ENCODE peak calls at places on chromosomes 4 and X, in nine cellular contexts. Z, M, C, S, F, I, P, L and Q are unnamed samples.

GRCh38 chrX:83004012-83004411 is 504.1 kb upstream of the POU3F4 start:
- DNase-seq in Z (no peak), M (no peak), C (no peak), S (no peak), F (no peak), I (no peak), P (no peak), L (no peak), Q (no peak)

GRCh38 chrX:74421181-74422028 is at the start of gene SLC16A2:
- DNase-seq in Z (peak; percentile 77), M (peak; percentile 19), C (peak; percentile 62), S (peak; percentile 52), F (peak; percentile 78), I (no peak), P (peak; percentile 83), L (peak; percentile 32), Q (peak; percentile 56)

GRCh38 chrX:106862972-106863688 is 40.0 kb downstream of the RIPPLY1 start:
- DNase-seq in Z (no peak), M (peak; percentile 18), C (peak; percentile 1), S (no peak), F (no peak), I (no peak), P (peak; percentile 29), L (peak; percentile 3), Q (peak; percentile 0)

GRCh38 chr4:34250562-34250961 is 1993.8 kb downstream of the ARAP2 start:
- DNase-seq in Z (no peak), M (no peak), C (no peak), S (no peak), F (no peak), I (no peak), P (no peak), L (no peak), Q (no peak)

GRCh38 chrX:152989292-152989658 is 4.6 kb downstream of the PNMA5 start:
- DNase-seq in Z (no peak), M (no peak), C (no peak), S (no peak), F (no peak), I (no peak), P (no peak), L (no peak), Q (no peak)

GRCh38 chr4:137422666-137423065 is 109.6 kb downstream of the PCDH18 start:
- DNase-seq in Z (no peak), M (no peak), C (no peak), S (no peak), F (no peak), I (no peak), P (no peak), L (no peak), Q (no peak)

GRCh38 chr4:134687646-134688628 is 486.3 kb upstream of the PABPC4L start:
- DNase-seq in Z (no peak), M (no peak), C (no peak), S (no peak), F (no peak), I (no peak), P (no peak), L (no peak), Q (no peak)

GRCh38 chrX:69493193-69493592 is 10.9 kb upstream of the NALF2 start:
- DNase-seq in Z (no peak), M (peak; percentile 29), C (peak; percentile 31), S (no peak), F (no peak), I (peak; percentile 1), P (peak; percentile 69), L (peak; percentile 12), Q (peak; percentile 0)

GRCh38 chr4:172515266-172515879 is 653.2 kb upstream of the GALNT7 start:
- DNase-seq in Z (no peak), M (no peak), C (no peak), S (no peak), F (no peak), I (no peak), P (peak; percentile 72), L (no peak), Q (no peak)

GRCh38 chr4:145234086-145234694 is 53.8 kb upstream of the OTUD4 start:
- DNase-seq in Z (no peak), M (peak; percentile 52), C (peak; percentile 52), S (no peak), F (peak; percentile 48), I (no peak), P (peak; percentile 79), L (peak; percentile 65), Q (peak; percentile 9)

GRCh38 chr4:53055274-53055673 is 193.2 kb downstream of the RASL11B start:
- DNase-seq in Z (no peak), M (no peak), C (no peak), S (no peak), F (no peak), I (peak; percentile 62), P (no peak), L (no peak), Q (no peak)

GRCh38 chr4:38392223-38392855 is 271.7 kb upstream of the KLF3 start:
- DNase-seq in Z (no peak), M (no peak), C (no peak), S (no peak), F (no peak), I (no peak), P (no peak), L (no peak), Q (no peak)

GRCh38 chr4:10161840-10162239 is 45.2 kb upstream of the WDR1 start:
- DNase-seq in Z (no peak), M (no peak), C (no peak), S (no peak), F (no peak), I (no peak), P (no peak), L (peak; percentile 65), Q (no peak)

GRCh38 chrX:17632942-17633341 is 104.4 kb upstream of the SCML1 start:
- DNase-seq in Z (no peak), M (no peak), C (no peak), S (no peak), F (no peak), I (no peak), P (no peak), L (no peak), Q (no peak)

GRCh38 chr4:24794916-24795665 is at the start of gene SOD3:
- DNase-seq in Z (peak; percentile 90), M (peak; percentile 90), C (peak; percentile 48), S (peak; percentile 75), F (peak; percentile 17), I (no peak), P (peak; percentile 82), L (no peak), Q (no peak)

GRCh38 chrX:108167211-108167872 is 75.8 kb downstream of the ATG4A start:
- DNase-seq in Z (no peak), M (peak; percentile 48), C (no peak), S (no peak), F (no peak), I (no peak), P (no peak), L (no peak), Q (no peak)

GRCh38 chr4:5365071-5366008 is 314.1 kb downstream of the STK32B start:
- DNase-seq in Z (no peak), M (peak; percentile 78), C (peak; percentile 6), S (no peak), F (no peak), I (no peak), P (no peak), L (no peak), Q (no peak)

GRCh38 chrX:97863261-97863660 is 979.6 kb downstream of the RPA4 start:
- DNase-seq in Z (no peak), M (no peak), C (no peak), S (no peak), F (no peak), I (no peak), P (peak; percentile 9), L (no peak), Q (no peak)

GRCh38 chrX:12223650-12224049 is 85.4 kb downstream of the FRMPD4 start:
- DNase-seq in Z (no peak), M (no peak), C (no peak), S (no peak), F (no peak), I (no peak), P (no peak), L (no peak), Q (no peak)

GRCh38 chr4:90977726-90978125 is 850.5 kb downstream of the CCSER1 start:
- DNase-seq in Z (no peak), M (no peak), C (no peak), S (no peak), F (no peak), I (no peak), P (no peak), L (no peak), Q (no peak)

GRCh38 chr4:3318561-3319021 is 25.8 kb downstream of the RGS12 start:
- DNase-seq in Z (peak; percentile 72), M (no peak), C (no peak), S (no peak), F (no peak), I (no peak), P (peak; percentile 67), L (no peak), Q (no peak)

GRCh38 chr4:7831858-7832257 is 107.8 kb downstream of the AFAP1 start:
- DNase-seq in Z (no peak), M (no peak), C (no peak), S (no peak), F (no peak), I (no peak), P (no peak), L (no peak), Q (no peak)

GRCh38 chr4:101163936-101164335 is 183.4 kb downstream of the PPP3CA start:
- DNase-seq in Z (no peak), M (no peak), C (no peak), S (no peak), F (no peak), I (no peak), P (no peak), L (no peak), Q (no peak)

GRCh38 chr4:122576261-122577188 is 44.3 kb downstream of the IL21 start:
- DNase-seq in Z (no peak), M (peak; percentile 57), C (peak; percentile 23), S (no peak), F (no peak), I (no peak), P (peak; percentile 45), L (peak; percentile 48), Q (no peak)

GRCh38 chr4:11252149-11252548 is 176.5 kb downstream of the HS3ST1 start:
- DNase-seq in Z (no peak), M (no peak), C (no peak), S (no peak), F (no peak), I (no peak), P (peak; percentile 20), L (no peak), Q (no peak)

GRCh38 chr4:3213661-3214250 is 35.2 kb upstream of the MSANTD1 start:
- DNase-seq in Z (peak; percentile 51), M (no peak), C (no peak), S (no peak), F (no peak), I (no peak), P (no peak), L (no peak), Q (no peak)

GRCh38 chr4:44861756-44862155 is 135.4 kb upstream of the GNPDA2 start:
- DNase-seq in Z (no peak), M (no peak), C (no peak), S (no peak), F (no peak), I (no peak), P (no peak), L (no peak), Q (no peak)

GRCh38 chr4:40842318-40842717 is 92.6 kb downstream of the NSUN7 start:
- DNase-seq in Z (peak; percentile 58), M (no peak), C (no peak), S (no peak), F (peak; percentile 45), I (no peak), P (no peak), L (no peak), Q (no peak)

GRCh38 chr4:19177616-19178015 is 1074.1 kb upstream of the SLIT2 start:
- DNase-seq in Z (no peak), M (no peak), C (no peak), S (no peak), F (no peak), I (no peak), P (no peak), L (no peak), Q (no peak)

GRCh38 chr4:101669138-101669831 is 121.2 kb upstream of the BANK1 start:
- DNase-seq in Z (no peak), M (no peak), C (no peak), S (no peak), F (no peak), I (no peak), P (no peak), L (no peak), Q (no peak)

GRCh38 chr4:181674315-181674714 is 568.9 kb upstream of the TENM3 start:
- DNase-seq in Z (no peak), M (no peak), C (no peak), S (no peak), F (no peak), I (no peak), P (no peak), L (no peak), Q (no peak)